ENCODE peak calls at places on chromosomes 13 and 19, in ten cellular contexts. B, F, X, D, R, Z, M, L, P and Q are unnamed samples.

GRCh38 chr19:47190167-47190727 is 40.8 kb downstream of the BBC3 start:
- DNase-seq in B (peak; percentile 32), F (no peak), X (peak; percentile 89), D (peak; percentile 82), R (peak; percentile 89), Z (no peak), M (peak; percentile 71), L (peak; percentile 33), P (peak; percentile 68), Q (peak; percentile 58)

GRCh38 chr19:55567708-55568328 is 12.8 kb downstream of the ZNF579 start:
- DNase-seq in B (no peak), F (no peak), X (no peak), D (no peak), R (no peak), Z (no peak), M (no peak), L (no peak), P (no peak), Q (no peak)

GRCh38 chr13:44759222-44759721 is 183.1 kb upstream of the TSC22D1 start:
- DNase-seq in B (no peak), F (no peak), X (no peak), D (no peak), R (no peak), Z (no peak), M (no peak), L (peak; percentile 48), P (no peak), Q (no peak)

GRCh38 chr13:99566125-99567083 is 65.1 kb downstream of the TM9SF2 start:
- DNase-seq in B (no peak), F (no peak), X (no peak), D (no peak), R (no peak), Z (no peak), M (no peak), L (no peak), P (no peak), Q (no peak)

GRCh38 chr19:55398200-55398947 is 9.2 kb downstream of the UBE2S start:
- DNase-seq in B (no peak), F (no peak), X (no peak), D (no peak), R (no peak), Z (no peak), M (no peak), L (no peak), P (no peak), Q (no peak)

GRCh38 chr19:3809881-3810707 is 23.9 kb upstream of the MATK start:
- DNase-seq in B (no peak), F (no peak), X (no peak), D (no peak), R (no peak), Z (no peak), M (no peak), L (no peak), P (no peak), Q (no peak)

GRCh38 chr13:37303610-37304009 is 198.1 kb upstream of the CSNK1A1L start:
- DNase-seq in B (no peak), F (no peak), X (no peak), D (no peak), R (no peak), Z (no peak), M (no peak), L (peak; percentile 14), P (no peak), Q (no peak)

GRCh38 chr13:38415233-38415632 is 65.6 kb downstream of the UFM1 start:
- DNase-seq in B (peak; percentile 23), F (no peak), X (peak; percentile 30), D (no peak), R (no peak), Z (no peak), M (no peak), L (peak; percentile 4), P (peak; percentile 0), Q (peak; percentile 34)

GRCh38 chr19:14090509-14091085 is at the start of gene SAMD1:
- DNase-seq in B (peak; percentile 93), F (no peak), X (peak; percentile 91), D (peak; percentile 91), R (peak; percentile 95), Z (peak; percentile 49), M (peak; percentile 88), L (peak; percentile 59), P (peak; percentile 79), Q (peak; percentile 94)

GRCh38 chr13:110525328-110526319 is 35.9 kb downstream of the RAB20 start:
- DNase-seq in B (peak; percentile 54), F (no peak), X (no peak), D (no peak), R (no peak), Z (no peak), M (no peak), L (no peak), P (peak; percentile 6), Q (peak; percentile 83)

GRCh38 chr13:79631260-79631659 is 150.3 kb downstream of the NDFIP2 start:
- DNase-seq in B (peak; percentile 7), F (peak; percentile 57), X (peak; percentile 60), D (peak; percentile 73), R (peak; percentile 78), Z (no peak), M (no peak), L (peak; percentile 97), P (no peak), Q (no peak)

GRCh38 chr13:51763486-51763885 is 40.5 kb downstream of the DHRS12 start:
- DNase-seq in B (no peak), F (no peak), X (no peak), D (no peak), R (no peak), Z (no peak), M (no peak), L (no peak), P (no peak), Q (no peak)

GRCh38 chr19:56838930-56839664 is 1.4 kb downstream of the PEG3 start:
- DNase-seq in B (peak; percentile 98), F (no peak), X (peak; percentile 75), D (peak; percentile 3), R (peak; percentile 70), Z (peak; percentile 67), M (peak; percentile 97), L (peak; percentile 32), P (peak; percentile 19), Q (peak; percentile 95)

GRCh38 chr19:27681972-27682371 is 1531.0 kb downstream of the UQCRFS1 start:
- DNase-seq in B (no peak), F (no peak), X (no peak), D (no peak), R (no peak), Z (no peak), M (no peak), L (no peak), P (no peak), Q (no peak)

GRCh38 chr19:854549-854948 is 2.4 kb downstream of the ELANE start:
- DNase-seq in B (no peak), F (no peak), X (no peak), D (no peak), R (no peak), Z (no peak), M (no peak), L (no peak), P (no peak), Q (no peak)

GRCh38 chr19:33406521-33407139 is 33.1 kb downstream of the CEBPG start:
- DNase-seq in B (peak; percentile 60), F (no peak), X (peak; percentile 63), D (peak; percentile 37), R (peak; percentile 39), Z (no peak), M (no peak), L (peak; percentile 28), P (peak; percentile 66), Q (peak; percentile 83)

GRCh38 chr19:3034845-3035541 is 5.9 kb upstream of the TLE2 start:
- DNase-seq in B (peak; percentile 40), F (peak; percentile 11), X (peak; percentile 53), D (peak; percentile 61), R (peak; percentile 45), Z (no peak), M (no peak), L (peak; percentile 56), P (no peak), Q (no peak)

GRCh38 chr13:32415019-32415418 is 12.9 kb downstream of the N4BP2L1 start:
- DNase-seq in B (no peak), F (no peak), X (peak; percentile 47), D (no peak), R (no peak), Z (no peak), M (no peak), L (no peak), P (peak; percentile 11), Q (no peak)